ENCODE peak calls at places on chromosomes 1 and 21, in ten cellular contexts. W is CD4-positive, alpha-beta T cell; Y is Peyer's patch; M is PC-3; P is uterus; A is stomach; D is A549; V is K562; E is kidney; S is ascending aorta. U is an unnamed sample.

GRCh38 chr1:96183928-96184327 is 537.7 kb upstream of the PTBP2 start:
- DNase-seq in W (no peak), Y (no peak), M (no peak), P (no peak), A (no peak), D (no peak), V (no peak), E (no peak), S (no peak), U (no peak)

GRCh38 chr1:114770989-114771388 is 9.5 kb downstream of the SIKE1 start:
- DNase-seq in W (no peak), Y (no peak), M (no peak), P (no peak), A (no peak), D (no peak), V (no peak), E (no peak), S (no peak), U (no peak)

GRCh38 chr21:44991538-44992483 is 52.0 kb downstream of the SLX9 start:
- DNase-seq in W (no peak), Y (no peak), M (no peak), P (no peak), A (no peak), D (no peak), V (no peak), E (peak; percentile 69), S (no peak), U (peak; percentile 69)

GRCh38 chr1:86508583-86508969 is 38.3 kb upstream of the CLCA4 start:
- DNase-seq in W (no peak), Y (no peak), M (no peak), P (no peak), A (no peak), D (no peak), V (no peak), E (no peak), S (no peak), U (no peak)

GRCh38 chr1:205438213-205439158 is 16.6 kb upstream of the LEMD1 start:
- DNase-seq in W (no peak), Y (peak; percentile 83), M (peak; percentile 61), P (peak; percentile 84), A (peak; percentile 89), D (peak; percentile 83), V (peak; percentile 75), E (peak; percentile 94), S (peak; percentile 84), U (peak; percentile 82)

GRCh38 chr1:50582346-50582745 is 159.1 kb upstream of the DMRTA2 start:
- DNase-seq in W (no peak), Y (no peak), M (no peak), P (no peak), A (no peak), D (no peak), V (no peak), E (no peak), S (no peak), U (no peak)

GRCh38 chr1:212313616-212314015 is 28.4 kb downstream of the PPP2R5A start:
- DNase-seq in W (no peak), Y (no peak), M (no peak), P (no peak), A (no peak), D (no peak), V (no peak), E (no peak), S (no peak), U (no peak)

GRCh38 chr1:8061673-8062386 is 35.7 kb upstream of the ERRFI1 start:
- DNase-seq in W (no peak), Y (no peak), M (peak; percentile 73), P (no peak), A (no peak), D (no peak), V (no peak), E (no peak), S (no peak), U (no peak)

GRCh38 chr1:116286541-116286971 is 86.5 kb upstream of the ATP1A1 start:
- DNase-seq in W (no peak), Y (no peak), M (peak; percentile 42), P (no peak), A (no peak), D (no peak), V (no peak), E (no peak), S (no peak), U (no peak)

GRCh38 chr1:28437260-28437923 is 67.9 kb downstream of the PHACTR4 start:
- DNase-seq in W (no peak), Y (peak; percentile 56), M (peak; percentile 71), P (peak; percentile 18), A (no peak), D (no peak), V (peak; percentile 63), E (no peak), S (peak; percentile 77), U (peak; percentile 68)

GRCh38 chr1:185929759-185930158 is 195.6 kb downstream of the HMCN1 start:
- DNase-seq in W (no peak), Y (no peak), M (no peak), P (no peak), A (no peak), D (no peak), V (no peak), E (no peak), S (no peak), U (no peak)

GRCh38 chr1:171485375-171486047 is at the start of gene PRRC2C:
- DNase-seq in W (peak; percentile 93), Y (peak; percentile 96), M (peak; percentile 100), P (peak; percentile 99), A (peak; percentile 99), D (peak; percentile 79), V (peak; percentile 99), E (peak; percentile 99), S (peak; percentile 99), U (peak; percentile 98)

GRCh38 chr1:167273027-167273800 is 52.5 kb downstream of the POU2F1 start:
- DNase-seq in W (no peak), Y (no peak), M (no peak), P (no peak), A (no peak), D (no peak), V (no peak), E (no peak), S (no peak), U (no peak)

GRCh38 chr1:6275826-6276764 is 15.2 kb upstream of the GPR153 start:
- DNase-seq in W (no peak), Y (peak; percentile 67), M (no peak), P (peak; percentile 76), A (no peak), D (no peak), V (peak; percentile 53), E (peak; percentile 88), S (peak; percentile 79), U (peak; percentile 47)

GRCh38 chr1:47751188-47751587 is 246.0 kb downstream of the TRABD2B start:
- DNase-seq in W (no peak), Y (no peak), M (peak; percentile 9), P (no peak), A (no peak), D (no peak), V (no peak), E (no peak), S (no peak), U (no peak)

GRCh38 chr1:12177156-12177998 is 10.6 kb downstream of the TNFRSF1B start:
- DNase-seq in W (no peak), Y (no peak), M (no peak), P (no peak), A (no peak), D (no peak), V (no peak), E (no peak), S (no peak), U (no peak)

GRCh38 chr1:169133801-169134558 is 27.5 kb downstream of the ATP1B1 start:
- DNase-seq in W (no peak), Y (no peak), M (peak; percentile 34), P (no peak), A (no peak), D (no peak), V (no peak), E (no peak), S (no peak), U (no peak)
- H3K27ac ChIP-seq in W (no peak overlapping the region), Y (no peak overlapping the region), M (no peak overlapping the region), P (peak overlapping the region; percentile 5), A (no peak overlapping the region), D (no peak overlapping the region), V (no peak overlapping the region), E (peak overlapping the region; percentile 43), S (no peak overlapping the region), U (no peak overlapping the region)

DNA sequence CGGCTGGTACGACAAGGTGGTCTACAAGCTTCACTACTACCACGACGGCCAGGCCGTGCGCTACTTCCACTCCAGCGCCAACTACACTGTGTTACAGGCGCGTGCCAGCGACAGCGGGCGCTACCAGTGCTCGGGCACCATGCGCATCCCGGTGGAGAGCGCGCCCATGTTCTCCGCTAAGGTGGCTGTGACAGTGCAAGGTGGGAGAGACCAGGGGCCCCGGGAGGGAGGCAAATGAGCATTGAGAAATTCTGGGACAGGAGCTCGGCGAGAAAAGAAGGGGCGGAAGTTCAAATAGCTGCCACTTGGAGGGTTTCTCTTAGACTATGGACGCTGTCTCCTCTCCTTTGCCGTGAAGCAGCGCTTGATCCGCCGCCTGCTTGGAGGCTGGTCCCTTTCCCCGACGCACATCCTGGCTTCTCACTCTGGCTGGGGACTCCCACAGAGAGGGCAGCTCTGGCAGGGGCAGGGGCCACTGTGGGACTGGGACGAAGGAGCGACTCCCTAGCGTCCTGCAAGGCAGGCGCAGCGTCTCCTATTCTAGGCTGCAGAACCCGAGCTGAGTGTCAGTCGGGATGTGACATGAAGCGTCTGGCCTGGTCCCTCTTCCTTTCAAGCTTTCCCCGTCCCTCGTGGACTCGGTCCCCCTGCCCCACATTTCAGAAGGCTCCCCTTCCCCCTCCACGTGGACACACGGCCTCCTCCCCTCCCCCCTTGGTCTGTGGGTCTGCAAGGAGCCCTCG is 4.7 kb downstream of the FCRLB start:
- DNase-seq in W (peak; percentile 15), Y (peak; percentile 58), M (peak; percentile 52), P (peak; percentile 44), A (peak; percentile 48), D (peak; percentile 60), V (no peak), E (peak; percentile 86), S (peak; percentile 71), U (peak; percentile 70)
- TF ChIP-seq CTCF in W (no peak), Y (no peak), M (no peak), P (peak; percentile 55), A (peak; percentile 20), D (no peak), V (peak; percentile 23), E (peak; percentile 21), S (peak; percentile 29), U (peak; percentile 43)

GRCh38 chr1:225774276-225775147 is 3.1 kb upstream of the SRP9 start:
- DNase-seq in W (no peak), Y (no peak), M (no peak), P (no peak), A (no peak), D (no peak), V (no peak), E (no peak), S (no peak), U (no peak)
- H3K27ac ChIP-seq in W (no peak overlapping the region), Y (no peak overlapping the region), M (no peak overlapping the region), P (peak overlapping the region; percentile 57), A (peak overlapping the region; percentile 68), D (peak overlapping the region; percentile 83), V (no peak overlapping the region), E (no peak overlapping the region), S (no peak overlapping the region), U (no peak overlapping the region)

DNA sequence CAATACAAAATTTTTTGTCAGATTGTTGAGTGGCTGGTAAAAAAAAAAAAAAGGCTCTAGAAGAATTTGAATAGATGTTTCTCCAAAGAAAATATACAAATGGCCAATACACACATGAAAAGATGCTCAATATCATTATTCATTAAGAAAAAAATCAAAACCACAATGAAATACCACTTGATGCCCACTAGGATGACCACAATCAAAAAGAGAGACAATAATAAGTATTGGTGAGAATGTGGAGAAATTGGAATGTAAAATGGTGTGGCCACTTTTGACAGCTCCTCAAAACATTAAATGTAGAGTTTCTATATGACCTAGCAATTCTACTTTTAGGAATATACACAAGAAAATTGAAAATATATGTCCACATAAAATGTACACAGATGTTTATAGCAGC is 100.0 kb downstream of the CLEC20A start:
- DNase-seq in W (no peak), Y (no peak), M (no peak), P (no peak), A (no peak), D (no peak), V (no peak), E (no peak), S (no peak), U (no peak)
- TF ChIP-seq CTCF in W (no peak), Y (no peak), M (no peak), P (no peak), A (no peak), D (no peak), V (no peak), E (no peak), S (no peak), U (no peak)

U was measured in tibial artery.